ENCODE peak calls at places on chromosomes 16 and 17, in six cellular contexts. One of them, this sample, is unnamed.
A peak's percentile ranks its signal among the peaks of the same experiment; 100 is the strongest.

GRCh38 chr17:17819561-17819995 is 17.2 kb downstream of the SREBF1 start:
- DNase-seq in activated CD4-positive, CD25-positive, alpha-beta regulatory T cell: peak; percentile 14
- DNase-seq in germinal center: no peak
- DNase-seq in mesothelial cell of epicardium: no peak
- DNase-seq in AG08395: peak; percentile 91
- DNase-seq in activated CD8-positive, alpha-beta memory T cell treated with anti-CD3 and anti-CD28 coated beads for 4 hours: peak; percentile 30
- DNase-seq in this sample: peak; percentile 59

GRCh38 chr17:22145605-22146178 is 453.4 kb downstream of the KCNJ18 start:
- DNase-seq in activated CD4-positive, CD25-positive, alpha-beta regulatory T cell: no peak
- DNase-seq in activated CD8-positive, alpha-beta memory T cell treated with anti-CD3 and anti-CD28 coated beads for 4 hours: no peak
- DNase-seq in AG08395: no peak
- DNase-seq in mesothelial cell of epicardium: no peak
- DNase-seq in germinal center: no peak
- DNase-seq in this sample: no peak

GRCh38 chr17:40326014-40326831 is 17.2 kb downstream of the RARA start:
- DNase-seq in germinal center: peak; percentile 60
- DNase-seq in mesothelial cell of epicardium: no peak
- DNase-seq in activated CD8-positive, alpha-beta memory T cell treated with anti-CD3 and anti-CD28 coated beads for 4 hours: no peak
- DNase-seq in activated CD4-positive, CD25-positive, alpha-beta regulatory T cell: peak; percentile 30
- DNase-seq in AG08395: no peak
- DNase-seq in this sample: no peak

GRCh38 chr17:75878174-75878998 is at the start of gene TRIM47:
- DNase-seq in mesothelial cell of epicardium: no peak
- DNase-seq in AG08395: peak; percentile 60
- DNase-seq in germinal center: no peak
- DNase-seq in activated CD4-positive, CD25-positive, alpha-beta regulatory T cell: no peak
- DNase-seq in activated CD8-positive, alpha-beta memory T cell treated with anti-CD3 and anti-CD28 coated beads for 4 hours: no peak
- DNase-seq in this sample: no peak

GRCh38 chr16:5393070-5393469 is 295.5 kb upstream of the EEF2KMT start:
- DNase-seq in activated CD4-positive, CD25-positive, alpha-beta regulatory T cell: no peak
- DNase-seq in mesothelial cell of epicardium: no peak
- DNase-seq in activated CD8-positive, alpha-beta memory T cell treated with anti-CD3 and anti-CD28 coated beads for 4 hours: no peak
- DNase-seq in AG08395: no peak
- DNase-seq in germinal center: no peak
- DNase-seq in this sample: no peak

GRCh38 chr16:68992521-68992920 is 112.9 kb upstream of the HAS3 start:
- DNase-seq in germinal center: no peak
- DNase-seq in AG08395: peak; percentile 37
- DNase-seq in activated CD8-positive, alpha-beta memory T cell treated with anti-CD3 and anti-CD28 coated beads for 4 hours: no peak
- DNase-seq in activated CD4-positive, CD25-positive, alpha-beta regulatory T cell: no peak
- DNase-seq in mesothelial cell of epicardium: no peak
- DNase-seq in this sample: no peak

GRCh38 chr16:31251435-31251834 is 8.3 kb upstream of the ITGAM start:
- DNase-seq in germinal center: no peak
- DNase-seq in mesothelial cell of epicardium: no peak
- DNase-seq in activated CD8-positive, alpha-beta memory T cell treated with anti-CD3 and anti-CD28 coated beads for 4 hours: no peak
- DNase-seq in AG08395: no peak
- DNase-seq in activated CD4-positive, CD25-positive, alpha-beta regulatory T cell: no peak
- DNase-seq in this sample: no peak

GRCh38 chr17:73465851-73466250 is 154.1 kb upstream of the CDC42EP4 start:
- DNase-seq in germinal center: no peak
- DNase-seq in activated CD8-positive, alpha-beta memory T cell treated with anti-CD3 and anti-CD28 coated beads for 4 hours: no peak
- DNase-seq in AG08395: no peak
- DNase-seq in activated CD4-positive, CD25-positive, alpha-beta regulatory T cell: no peak
- DNase-seq in mesothelial cell of epicardium: no peak
- DNase-seq in this sample: no peak

GRCh38 chr17:10629706-10630105 is 27.4 kb downstream of the MYH3 start:
- DNase-seq in activated CD4-positive, CD25-positive, alpha-beta regulatory T cell: no peak
- DNase-seq in activated CD8-positive, alpha-beta memory T cell treated with anti-CD3 and anti-CD28 coated beads for 4 hours: no peak
- DNase-seq in AG08395: no peak
- DNase-seq in germinal center: no peak
- DNase-seq in mesothelial cell of epicardium: no peak
- DNase-seq in this sample: no peak

GRCh38 chr16:14186007-14186953 is 115.2 kb downstream of the MRTFB start:
- DNase-seq in activated CD4-positive, CD25-positive, alpha-beta regulatory T cell: no peak
- DNase-seq in germinal center: no peak
- DNase-seq in activated CD8-positive, alpha-beta memory T cell treated with anti-CD3 and anti-CD28 coated beads for 4 hours: no peak
- DNase-seq in mesothelial cell of epicardium: no peak
- DNase-seq in AG08395: peak; percentile 49
- DNase-seq in this sample: no peak